ENCODE peak calls at places on chromosomes 5 and 9, in ten cellular contexts. K is Panc1, C is tibial nerve, G is cardiac fibroblast, T is A549, O is ovary, E is kidney, H is IMR-90, J is pancreas, I is upper lobe of right lung. W is an unnamed sample.

GRCh38 chr9:5554254-5554653 is 43.9 kb downstream of the PDCD1LG2 start:
- DNase-seq in O (no peak), E (no peak), J (no peak), G (no peak), T (no peak), C (no peak), K (no peak), I (no peak), H (peak), W (no peak)

GRCh38 chr5:69250593-69250992 is 15.9 kb downstream of the CDK7 start:
- DNase-seq in I (no peak), J (no peak), H (no peak), C (no peak), T (no peak), K (no peak), G (no peak), E (no peak), O (no peak), W (no peak)

GRCh38 chr5:28714887-28715286 is 1676.5 kb upstream of the CDH9 start:
- DNase-seq in K (no peak), T (no peak), H (no peak), G (no peak), O (no peak), J (no peak), E (no peak), I (no peak), C (no peak), W (no peak)

GRCh38 chr5:67416133-67416937 is 219.7 kb upstream of the CD180 start:
- DNase-seq in O (no peak), T (no peak), E (no peak), I (no peak), K (no peak), C (no peak), H (no peak), J (no peak), G (no peak), W (no peak)

GRCh38 chr5:34827594-34828506 is 11.1 kb upstream of the TTC23L start:
- DNase-seq in C (no peak), K (no peak), T (no peak), J (no peak), E (no peak), O (no peak), I (no peak), H (no peak), G (no peak), W (no peak)

GRCh38 chr5:93789173-93790070 is 48.0 kb upstream of the POU5F2 start:
- DNase-seq in K (no peak), H (peak), C (no peak), G (peak), T (peak), I (no peak), E (no peak), J (no peak), O (no peak), W (no peak)

GRCh38 chr5:52374286-52374685 is 413.4 kb upstream of the ITGA1 start:
- DNase-seq in E (no peak), I (no peak), J (no peak), C (no peak), T (no peak), O (no peak), H (no peak), K (no peak), G (no peak), W (no peak)

GRCh38 chr5:71573611-71574010 is 13.5 kb upstream of the MCCC2 start:
- DNase-seq in H (no peak), T (no peak), O (no peak), I (no peak), G (peak), C (no peak), K (no peak), J (no peak), E (no peak), W (no peak)

GRCh38 chr9:134321957-134322741 is 4.1 kb upstream of the RXRA start:
- DNase-seq in E (peak), K (no peak), T (no peak), G (no peak), H (no peak), I (peak), C (no peak), O (peak), J (peak), W (no peak)

GRCh38 chr5:96149546-96149945 is 187.9 kb upstream of the ELL2 start:
- DNase-seq in I (no peak), J (no peak), H (peak), K (no peak), O (no peak), C (no peak), G (peak), E (no peak), T (peak), W (no peak)

GRCh38 chr9:79165006-79165405 is 406.8 kb upstream of the TLE4 start:
- DNase-seq in H (peak), E (no peak), T (no peak), K (no peak), O (no peak), J (no peak), G (peak), I (no peak), C (no peak), W (no peak)

GRCh38 chr5:81161012-81161601 is 72.0 kb upstream of the CKMT2 start:
- DNase-seq in I (no peak), E (no peak), G (no peak), J (no peak), T (no peak), O (no peak), K (no peak), H (no peak), C (no peak), W (no peak)

GRCh38 chr5:136655429-136655828 is 290.1 kb upstream of the TRPC7 start:
- DNase-seq in I (no peak), T (peak), O (no peak), E (no peak), C (no peak), G (no peak), K (no peak), H (peak), J (no peak), W (no peak)

GRCh38 chr5:15013654-15014463 is 142.3 kb upstream of the ANKH start:
- DNase-seq in E (no peak), J (no peak), T (peak), H (peak), G (peak), O (no peak), C (peak), I (no peak), K (peak), W (no peak)

GRCh38 chr5:133969654-133970324 is 1.4 kb upstream of the C5orf15 start:
- DNase-seq in J (no peak), E (no peak), K (no peak), H (peak), O (no peak), I (no peak), G (peak), T (peak), C (no peak), W (no peak)

GRCh38 chr9:92846662-92847145 is 31.1 kb downstream of the ZNF484 start:
- DNase-seq in I (no peak), H (no peak), C (no peak), G (no peak), K (no peak), J (no peak), E (no peak), T (peak), O (no peak), W (no peak)

GRCh38 chr5:172725273-172725672 is 45.7 kb downstream of the DUSP1 start:
- DNase-seq in G (no peak), K (no peak), O (no peak), I (no peak), J (peak), H (no peak), E (peak), T (no peak), C (no peak), W (no peak)

GRCh38 chr9:20592673-20593072 is 29.6 kb downstream of the MLLT3 start:
- DNase-seq in T (no peak), C (no peak), I (no peak), O (no peak), H (peak), G (no peak), E (no peak), K (no peak), J (no peak), W (no peak)

GRCh38 chr5:8538813-8539212 is 669.9 kb downstream of the MTRR start:
- DNase-seq in G (no peak), C (no peak), E (no peak), T (no peak), H (no peak), J (no peak), K (no peak), I (no peak), O (no peak), W (no peak)

GRCh38 chr9:120627073-120627472 is 47.1 kb upstream of the CDK5RAP2 start:
- DNase-seq in J (no peak), I (no peak), G (no peak), T (no peak), K (no peak), E (no peak), H (no peak), O (no peak), C (no peak), W (no peak)

GRCh38 chr9:113665756-113666155 is 202.2 kb downstream of the RGS3 start:
- DNase-seq in E (no peak), J (no peak), H (no peak), O (no peak), G (no peak), C (no peak), K (no peak), T (no peak), I (peak), W (no peak)

GRCh38 chr9:134454386-134454978 is 128.2 kb downstream of the RXRA start:
- DNase-seq in O (no peak), K (no peak), E (no peak), C (no peak), G (no peak), J (no peak), H (no peak), I (no peak), T (no peak), W (no peak)

GRCh38 chr5:81852277-81853004 is 101.5 kb upstream of the SSBP2 start:
- DNase-seq in C (no peak), T (peak), J (peak), G (peak), K (no peak), I (peak), H (peak), E (peak), O (peak), W (no peak)

GRCh38 chr5:105530716-105531261 is 1968.2 kb upstream of the NUDT12 start:
- DNase-seq in T (no peak), G (no peak), E (no peak), I (no peak), H (no peak), K (no peak), O (no peak), C (no peak), J (no peak), W (no peak)

GRCh38 chr9:131674425-131675421 is 65.2 kb downstream of the RAPGEF1 start:
- DNase-seq in H (no peak), J (no peak), C (no peak), K (no peak), O (no peak), T (no peak), E (peak), I (no peak), G (no peak), W (no peak)

GRCh38 chr9:134220311-134220710 is 55.9 kb upstream of the RNU6ATAC start:
- DNase-seq in E (peak), K (no peak), O (no peak), T (no peak), J (peak), G (no peak), I (peak), C (no peak), H (no peak), W (no peak)

GRCh38 chr5:18944771-18945170 is 1043.2 kb downstream of the CDH18 start:
- DNase-seq in J (no peak), T (no peak), G (no peak), C (no peak), O (no peak), I (no peak), H (no peak), E (no peak), K (no peak), W (no peak)

GRCh38 chr9:92603990-92604389 is 65.9 kb downstream of the IPPK start:
- DNase-seq in C (no peak), J (no peak), H (no peak), I (no peak), G (no peak), E (no peak), K (no peak), O (no peak), T (no peak), W (no peak)

GRCh38 chr9:71036501-71036900 is 84.9 kb downstream of the TRPM3 start:
- DNase-seq in T (no peak), J (no peak), G (peak), C (no peak), E (no peak), O (no peak), H (no peak), I (no peak), K (no peak), W (no peak)

GRCh38 chr5:148681157-148682131 is 27.1 kb upstream of the HTR4 start:
- DNase-seq in I (no peak), K (no peak), G (no peak), E (no peak), H (no peak), C (no peak), T (no peak), J (no peak), O (no peak), W (no peak)

GRCh38 chr5:2190549-2190948 is 307.8 kb upstream of the IRX4 start:
- DNase-seq in I (no peak), E (no peak), J (no peak), T (no peak), C (no peak), O (no peak), H (no peak), K (no peak), G (no peak), W (peak)

GRCh38 chr5:2187156-2187555 is 304.4 kb upstream of the IRX4 start:
- DNase-seq in O (no peak), T (no peak), K (no peak), J (no peak), E (no peak), I (no peak), C (no peak), H (no peak), G (no peak), W (no peak)

GRCh38 chr5:2188137-2188536 is 305.4 kb upstream of the IRX4 start:
- DNase-seq in H (no peak), E (no peak), I (no peak), T (no peak), J (no peak), O (no peak), C (no peak), K (no peak), G (no peak), W (peak)

GRCh38 chr5:2187687-2188086 is 305.0 kb upstream of the IRX4 start:
- DNase-seq in H (no peak), I (no peak), O (no peak), T (no peak), E (peak), J (no peak), G (no peak), C (no peak), K (no peak), W (peak)

GRCh38 chr5:2188661-2189060 is 305.9 kb upstream of the IRX4 start:
- DNase-seq in E (no peak), T (no peak), O (no peak), K (no peak), C (no peak), J (no peak), I (no peak), G (no peak), H (no peak), W (peak)
- TF ChIP-seq CTCF in E (no peak), T (no peak), O (no peak), K (no peak), C (no peak), J (no peak), I (no peak), G (no peak), H (no peak), W (no peak)

DNA sequence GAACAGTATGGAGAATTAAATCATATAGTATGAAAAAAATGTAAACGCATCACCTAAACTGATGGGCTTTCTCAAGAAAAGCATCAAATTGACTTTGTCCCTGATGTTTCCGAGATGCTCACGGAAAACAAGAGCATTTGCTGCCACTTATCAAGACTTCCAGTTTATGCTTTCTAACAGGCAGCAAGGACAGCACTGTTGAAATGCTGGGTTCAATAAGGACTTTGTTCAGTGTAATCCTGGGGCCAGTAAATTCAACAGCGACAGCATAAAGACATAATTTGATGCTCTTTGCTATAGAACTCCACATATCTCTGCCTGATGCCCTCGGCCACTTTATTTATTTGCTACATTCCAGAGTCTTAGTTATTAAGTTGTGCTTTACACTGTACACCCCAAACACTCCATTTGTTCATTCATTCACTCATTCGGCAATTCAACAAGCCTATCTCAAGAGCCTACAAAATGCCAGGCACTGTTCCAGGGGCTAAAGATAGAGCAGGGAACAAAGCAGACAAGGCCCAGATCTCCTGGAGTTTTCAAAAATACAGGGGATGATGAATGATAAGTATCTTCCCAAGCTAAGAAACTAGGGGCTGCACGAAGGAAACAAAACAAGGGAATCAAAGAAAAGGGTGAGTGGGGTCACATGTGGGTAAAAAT is 294.6 kb downstream of the ZNF608 start:
- DNase-seq in G (no peak), K (no peak), T (no peak), C (no peak), O (no peak), E (no peak), H (no peak), I (no peak), J (no peak), W (no peak)
- H3K4me3 ChIP-seq in G (no peak), K (no peak), T (no peak), C (no peak), O (no peak), E (no peak), H (no peak), I (no peak), J (no peak), W (no peak)

GRCh38 chr5:139654875-139655491 is 6.8 kb downstream of the CXXC5 start:
- DNase-seq in E (peak), C (no peak), H (no peak), O (no peak), K (no peak), I (no peak), J (no peak), G (no peak), T (no peak), W (no peak)
- TF ChIP-seq CTCF in E (no peak), C (no peak), H (no peak), O (no peak), K (no peak), I (no peak), J (no peak), G (no peak), T (no peak), W (no peak)

DNA sequence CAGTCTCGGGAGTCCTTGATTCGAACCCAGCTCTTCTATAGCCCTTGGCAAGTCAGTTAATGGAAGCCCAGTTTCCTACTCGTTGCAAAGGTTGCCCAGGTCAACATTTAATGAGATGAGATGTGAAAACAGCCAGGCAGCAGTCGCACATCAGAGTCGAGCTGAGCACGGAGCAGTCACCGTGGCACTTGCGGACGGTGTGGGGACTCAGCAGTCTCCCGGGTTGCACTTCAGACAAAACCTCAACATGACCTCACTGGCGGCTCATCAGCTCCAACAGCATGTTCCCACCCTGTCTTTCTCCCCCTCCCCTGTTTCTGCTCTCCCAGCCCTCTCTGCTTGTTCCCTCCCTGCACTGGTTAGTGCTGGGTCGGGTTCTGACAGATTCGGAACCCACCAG is 35.8 kb downstream of the UBE2QL1 start:
- DNase-seq in H (no peak), K (no peak), J (no peak), C (no peak), T (no peak), E (no peak), G (no peak), O (no peak), I (no peak), W (no peak)
- H3K4me3 ChIP-seq in H (no peak), K (no peak), J (no peak), C (no peak), T (no peak), E (no peak), G (no peak), O (no peak), I (no peak), W (no peak)

GRCh38 chr9:25964239-25964638 is 286.0 kb upstream of the TUSC1 start:
- DNase-seq in T (peak), O (no peak), G (peak), K (peak), C (peak), I (no peak), H (peak), J (no peak), E (no peak), W (no peak)
- TF ChIP-seq CTCF in T (peak), O (no peak), G (peak), K (peak), C (peak), I (peak), H (peak), J (no peak), E (peak), W (no peak)

DNA sequence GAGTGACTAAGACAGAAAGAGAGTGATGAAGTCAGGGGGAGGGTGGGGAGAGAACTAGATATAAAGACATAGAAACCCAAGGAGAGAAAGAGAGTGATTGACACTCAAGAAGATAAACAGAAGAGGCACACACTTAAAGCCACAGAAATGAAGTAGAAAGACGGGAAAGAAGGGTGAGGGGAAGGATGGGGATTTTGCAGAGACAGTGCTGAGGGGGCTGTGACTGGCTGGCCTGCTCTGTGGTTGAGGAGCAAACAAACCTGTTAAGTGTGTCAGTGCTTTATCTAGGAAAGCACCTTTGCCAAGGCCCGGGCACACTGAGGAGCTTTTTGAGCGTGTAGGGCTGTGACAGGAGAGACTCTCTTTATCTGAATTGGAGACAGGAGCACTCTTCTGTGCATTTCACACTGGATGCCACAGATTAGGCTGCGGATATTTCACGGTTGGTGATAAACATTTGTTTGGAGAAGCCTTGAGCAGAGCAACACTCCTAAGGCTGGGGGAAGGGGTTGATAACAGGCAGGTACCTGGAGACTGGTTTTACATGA is 109.1 kb downstream of the DOCK2 start:
- DNase-seq in O (no peak), K (no peak), J (no peak), E (no peak), G (no peak), C (no peak), I (no peak), T (no peak), H (no peak), W (no peak)
- H3K4me3 ChIP-seq in O (no peak), K (no peak), J (no peak), E (no peak), G (no peak), C (no peak), I (no peak), T (no peak), H (no peak), W (no peak)

GRCh38 chr5:142937265-142937877 is 167.2 kb downstream of the ARHGAP26 start:
- DNase-seq in C (no peak), H (no peak), G (no peak), J (no peak), E (no peak), I (no peak), T (no peak), K (no peak), O (no peak), W (no peak)
- TF ChIP-seq CTCF in C (no peak), H (no peak), G (no peak), J (no peak), E (no peak), I (no peak), T (no peak), K (no peak), O (no peak), W (no peak)